ENCODE peak calls at places on chromosomes 11 and 22, in six cellular contexts. P is AG09309; K is stimulated activated CD8-positive, alpha-beta memory T cell treated with anti-CD3 and anti-CD28 coated beads, Interleukin-15, amount 100 ng/mL, for 1 hour; R is T-helper 9 cell; F is stimulated activated CD4-positive, alpha-beta T cell treated with anti-CD3 and anti-CD28 coated beads, TNF-alpha, amount 100 ng/mL, for 1 hour; N is G401. G is an unnamed sample.

GRCh38 chr11:70066136-70066520 is 12.0 kb upstream of the ANO1 start:
- DNase-seq in P (no peak), K (no peak), R (no peak), F (no peak), N (no peak), G (no peak)

GRCh38 chr11:123247498-123247799 is 52.4 kb upstream of the CLMP start:
- DNase-seq in P (no peak), K (no peak), R (no peak), F (no peak), N (no peak), G (no peak)

GRCh38 chr11:21104641-21105040 is 435.3 kb downstream of the NELL1 start:
- DNase-seq in P (no peak), K (no peak), R (no peak), F (no peak), N (no peak), G (no peak)

GRCh38 chr11:122617297-122617696 is 38.2 kb upstream of the UBASH3B start:
- DNase-seq in P (no peak), K (no peak), R (no peak), F (no peak), N (no peak), G (no peak)

GRCh38 chr11:61854966-61855714 is 27.0 kb downstream of the FADS2 start:
- DNase-seq in P (no peak), K (no peak), R (no peak), F (no peak), N (no peak), G (no peak)

GRCh38 chr11:83641511-83641910 is 355.3 kb upstream of the CCDC90B start:
- DNase-seq in P (peak; percentile 64), K (no peak), R (no peak), F (no peak), N (peak; percentile 80), G (no peak)

GRCh38 chr22:21866821-21867527 is 471 bp downstream of the MAPK1 start:
- DNase-seq in P (no peak), K (no peak), R (no peak), F (no peak), N (no peak), G (no peak)

GRCh38 chr22:29479417-29480261 is at the start of gene NEFH:
- DNase-seq in P (no peak), K (no peak), R (no peak), F (no peak), N (peak; percentile 42), G (no peak)

GRCh38 chr11:12137938-12138731 is 27.7 kb downstream of the MICAL2 start:
- DNase-seq in P (peak; percentile 87), K (no peak), R (no peak), F (no peak), N (no peak), G (no peak)

GRCh38 chr11:45603930-45604682 is 61.3 kb downstream of the CHST1 start:
- DNase-seq in P (no peak), K (no peak), R (no peak), F (no peak), N (no peak), G (no peak)

GRCh38 chr11:86576946-86577624 is 95.3 kb downstream of the ME3 start:
- DNase-seq in P (no peak), K (no peak), R (no peak), F (no peak), N (no peak), G (no peak)

GRCh38 chr22:28180804-28181203 is 261.7 kb upstream of the PITPNB start:
- DNase-seq in P (no peak), K (no peak), R (no peak), F (no peak), N (no peak), G (no peak)

GRCh38 chr11:75342966-75343870 is 8.2 kb downstream of the ARRB1 start:
- DNase-seq in P (no peak), K (no peak), R (no peak), F (no peak), N (no peak), G (no peak)

GRCh38 chr22:41842996-41843970 is 10.4 kb downstream of the SREBF2 start:
- DNase-seq in P (no peak), K (no peak), R (no peak), F (no peak), N (no peak), G (no peak)

GRCh38 chr11:64842851-64843841 is 1.3 kb downstream of the CDC42BPG start:
- DNase-seq in P (no peak), K (no peak), R (no peak), F (no peak), N (no peak), G (no peak)

GRCh38 chr11:6606471-6607189 is 3.1 kb downstream of the ILK start:
- DNase-seq in P (peak; percentile 67), K (no peak), R (peak; percentile 30), F (no peak), N (peak; percentile 57), G (peak; percentile 27)

GRCh38 chr11:92978226-92979111 is 9.0 kb downstream of the MTNR1B start:
- DNase-seq in P (no peak), K (no peak), R (no peak), F (no peak), N (peak; percentile 2), G (no peak)

GRCh38 chr22:37069719-37070118 is 18.2 kb downstream of the KCTD17 start:
- DNase-seq in P (no peak), K (no peak), R (no peak), F (no peak), N (no peak), G (no peak)

GRCh38 chr11:128551641-128552335 is 35.6 kb downstream of the ETS1 start:
- DNase-seq in P (no peak), K (no peak), R (no peak), F (no peak), N (no peak), G (no peak)

GRCh38 chr22:29202231-29203192 is 3.2 kb upstream of the EMID1 start:
- DNase-seq in P (no peak), K (peak; percentile 23), R (peak; percentile 6), F (peak; percentile 7), N (no peak), G (peak; percentile 6)

GRCh38 chr22:41469218-41469851 is 418 bp downstream of the ACO2 start:
- DNase-seq in P (no peak), K (no peak), R (no peak), F (no peak), N (peak; percentile 30), G (no peak)

GRCh38 chr22:40665312-40665711 is 14.0 kb upstream of the MCHR1 start:
- DNase-seq in P (peak; percentile 79), K (no peak), R (no peak), F (no peak), N (peak; percentile 83), G (no peak)

GRCh38 chr22:32695451-32695891 is 106.0 kb upstream of the TIMP3 start:
- DNase-seq in P (no peak), K (no peak), R (no peak), F (no peak), N (no peak), G (no peak)

GRCh38 chr11:34050536-34050935 is 995 bp upstream of the CAPRIN1 start:
- DNase-seq in P (no peak), K (no peak), R (no peak), F (no peak), N (no peak), G (no peak)

GRCh38 chr11:73267921-73268540 is 4.1 kb upstream of the P2RY6 start:
- DNase-seq in P (no peak), K (no peak), R (no peak), F (no peak), N (no peak), G (no peak)

GRCh38 chr22:26648761-26649363 is 8.5 kb upstream of the MIAT start:
- DNase-seq in P (no peak), K (no peak), R (no peak), F (no peak), N (no peak), G (no peak)

GRCh38 chr11:10906521-10906920 is 48.7 kb upstream of the ZBED5 start:
- DNase-seq in P (no peak), K (no peak), R (no peak), F (no peak), N (no peak), G (no peak)

GRCh38 chr11:57424802-57425564 is 1.9 kb downstream of the SLC43A3 start:
- DNase-seq in P (peak; percentile 56), K (peak; percentile 64), R (peak; percentile 69), F (peak; percentile 67), N (peak; percentile 15), G (peak; percentile 71)

GRCh38 chr22:26464312-26464711 is 19.3 kb downstream of the HPS4 start:
- DNase-seq in P (no peak), K (no peak), R (no peak), F (no peak), N (no peak), G (no peak)

GRCh38 chr11:121047926-121048325 is 24.0 kb downstream of the TBCEL start:
- DNase-seq in P (no peak), K (no peak), R (no peak), F (no peak), N (no peak), G (no peak)

GRCh38 chr11:3865388-3866193 is 10.1 kb downstream of the STIM1 start:
- DNase-seq in P (peak; percentile 29), K (no peak), R (no peak), F (no peak), N (no peak), G (no peak)